ENCODE peak calls at places on chromosomes 1 and 21, in seven cellular contexts. One of them, this sample, is unnamed.
A peak's percentile ranks its signal among the peaks of the same experiment; 100 is the strongest.

GRCh38 chr1:209775634-209776033 is 8.7 kb downstream of the C1orf74 start:
- DNase-seq in NCI-H345: no peak
- DNase-seq in nucleus accumbens: no peak
- DNase-seq in stimulated activated CD8-positive, alpha-beta memory T cell treated with anti-CD3 and anti-CD28 coated beads, Interleukin-4, amount 100 ng/mL, for 1 hour: no peak
- DNase-seq in psoas muscle: no peak
- DNase-seq in posterior cingulate gyrus: no peak
- DNase-seq in posterior vena cava: no peak
- DNase-seq in this sample: no peak

GRCh38 chr1:53367503-53368313 is 39.8 kb upstream of the LRP8 start:
- DNase-seq in psoas muscle: no peak
- DNase-seq in NCI-H345: no peak
- DNase-seq in posterior cingulate gyrus: no peak
- DNase-seq in stimulated activated CD8-positive, alpha-beta memory T cell treated with anti-CD3 and anti-CD28 coated beads, Interleukin-4, amount 100 ng/mL, for 1 hour: no peak
- DNase-seq in nucleus accumbens: no peak
- DNase-seq in posterior vena cava: peak; percentile 75
- DNase-seq in this sample: no peak

GRCh38 chr1:64295566-64295965 is 92.1 kb downstream of the UBE2U start:
- DNase-seq in NCI-H345: no peak
- DNase-seq in nucleus accumbens: no peak
- DNase-seq in posterior vena cava: no peak
- DNase-seq in stimulated activated CD8-positive, alpha-beta memory T cell treated with anti-CD3 and anti-CD28 coated beads, Interleukin-4, amount 100 ng/mL, for 1 hour: no peak
- DNase-seq in psoas muscle: no peak
- DNase-seq in posterior cingulate gyrus: no peak
- DNase-seq in this sample: no peak

GRCh38 chr1:18703041-18703621 is 72.5 kb downstream of the PAX7 start:
- DNase-seq in posterior vena cava: no peak
- DNase-seq in nucleus accumbens: peak; percentile 5
- DNase-seq in posterior cingulate gyrus: no peak
- DNase-seq in NCI-H345: peak; percentile 8
- DNase-seq in psoas muscle: no peak
- DNase-seq in stimulated activated CD8-positive, alpha-beta memory T cell treated with anti-CD3 and anti-CD28 coated beads, Interleukin-4, amount 100 ng/mL, for 1 hour: no peak
- DNase-seq in this sample: no peak

GRCh38 chr21:43805275-43805800 is 16.0 kb downstream of the RRP1 start:
- DNase-seq in posterior vena cava: no peak
- DNase-seq in nucleus accumbens: no peak
- DNase-seq in posterior cingulate gyrus: no peak
- DNase-seq in NCI-H345: no peak
- DNase-seq in stimulated activated CD8-positive, alpha-beta memory T cell treated with anti-CD3 and anti-CD28 coated beads, Interleukin-4, amount 100 ng/mL, for 1 hour: no peak
- DNase-seq in psoas muscle: no peak
- DNase-seq in this sample: no peak

GRCh38 chr21:46425566-46425965 is 33.1 kb upstream of the DIP2A start:
- DNase-seq in posterior vena cava: no peak
- DNase-seq in NCI-H345: no peak
- DNase-seq in stimulated activated CD8-positive, alpha-beta memory T cell treated with anti-CD3 and anti-CD28 coated beads, Interleukin-4, amount 100 ng/mL, for 1 hour: peak; percentile 39
- DNase-seq in posterior cingulate gyrus: no peak
- DNase-seq in psoas muscle: peak; percentile 58
- DNase-seq in nucleus accumbens: no peak
- DNase-seq in this sample: no peak

GRCh38 chr1:203325004-203325417 is 19.7 kb downstream of the BTG2 start:
- DNase-seq in nucleus accumbens: no peak
- DNase-seq in posterior vena cava: no peak
- DNase-seq in psoas muscle: no peak
- DNase-seq in NCI-H345: peak; percentile 89
- DNase-seq in posterior cingulate gyrus: no peak
- DNase-seq in stimulated activated CD8-positive, alpha-beta memory T cell treated with anti-CD3 and anti-CD28 coated beads, Interleukin-4, amount 100 ng/mL, for 1 hour: no peak
- DNase-seq in this sample: no peak

GRCh38 chr1:147185442-147185841 is 13.2 kb upstream of the PRKAB2 start:
- DNase-seq in nucleus accumbens: no peak
- DNase-seq in posterior cingulate gyrus: no peak
- DNase-seq in stimulated activated CD8-positive, alpha-beta memory T cell treated with anti-CD3 and anti-CD28 coated beads, Interleukin-4, amount 100 ng/mL, for 1 hour: no peak
- DNase-seq in psoas muscle: no peak
- DNase-seq in posterior vena cava: no peak
- DNase-seq in NCI-H345: no peak
- DNase-seq in this sample: no peak

GRCh38 chr21:42148584-42148983 is 70.4 kb upstream of the ABCG1 start:
- DNase-seq in NCI-H345: no peak
- DNase-seq in stimulated activated CD8-positive, alpha-beta memory T cell treated with anti-CD3 and anti-CD28 coated beads, Interleukin-4, amount 100 ng/mL, for 1 hour: no peak
- DNase-seq in nucleus accumbens: no peak
- DNase-seq in psoas muscle: no peak
- DNase-seq in posterior cingulate gyrus: no peak
- DNase-seq in posterior vena cava: peak; percentile 3
- DNase-seq in this sample: peak; percentile 4

GRCh38 chr21:38813143-38813542 is 7.4 kb downstream of the ETS2 start:
- DNase-seq in posterior cingulate gyrus: no peak
- DNase-seq in stimulated activated CD8-positive, alpha-beta memory T cell treated with anti-CD3 and anti-CD28 coated beads, Interleukin-4, amount 100 ng/mL, for 1 hour: no peak
- DNase-seq in posterior vena cava: no peak
- DNase-seq in NCI-H345: no peak
- DNase-seq in psoas muscle: no peak
- DNase-seq in nucleus accumbens: no peak
- DNase-seq in this sample: no peak

GRCh38 chr1:93172778-93173177 is 7.4 kb downstream of the TMED5 start:
- DNase-seq in NCI-H345: no peak
- DNase-seq in nucleus accumbens: no peak
- DNase-seq in posterior cingulate gyrus: no peak
- DNase-seq in posterior vena cava: no peak
- DNase-seq in stimulated activated CD8-positive, alpha-beta memory T cell treated with anti-CD3 and anti-CD28 coated beads, Interleukin-4, amount 100 ng/mL, for 1 hour: no peak
- DNase-seq in psoas muscle: no peak
- DNase-seq in this sample: no peak

GRCh38 chr1:27569088-27569459 is 34.9 kb downstream of the AHDC1 start:
- DNase-seq in NCI-H345: no peak
- DNase-seq in psoas muscle: no peak
- DNase-seq in nucleus accumbens: no peak
- DNase-seq in posterior cingulate gyrus: no peak
- DNase-seq in posterior vena cava: no peak
- DNase-seq in stimulated activated CD8-positive, alpha-beta memory T cell treated with anti-CD3 and anti-CD28 coated beads, Interleukin-4, amount 100 ng/mL, for 1 hour: no peak
- DNase-seq in this sample: peak; percentile 78

GRCh38 chr1:241702436-241702835 is 50.4 kb downstream of the WDR64 start:
- DNase-seq in psoas muscle: no peak
- DNase-seq in posterior cingulate gyrus: no peak
- DNase-seq in NCI-H345: no peak
- DNase-seq in nucleus accumbens: no peak
- DNase-seq in posterior vena cava: no peak
- DNase-seq in stimulated activated CD8-positive, alpha-beta memory T cell treated with anti-CD3 and anti-CD28 coated beads, Interleukin-4, amount 100 ng/mL, for 1 hour: no peak
- DNase-seq in this sample: no peak

GRCh38 chr1:227748496-227749182 is 13.4 kb downstream of the SNAP47 start:
- DNase-seq in posterior cingulate gyrus: no peak
- DNase-seq in psoas muscle: no peak
- DNase-seq in stimulated activated CD8-positive, alpha-beta memory T cell treated with anti-CD3 and anti-CD28 coated beads, Interleukin-4, amount 100 ng/mL, for 1 hour: no peak
- DNase-seq in nucleus accumbens: no peak
- DNase-seq in posterior vena cava: no peak
- DNase-seq in NCI-H345: no peak
- DNase-seq in this sample: peak; percentile 91

GRCh38 chr1:244092293-244093264 is 41.5 kb downstream of the ZBTB18 start:
- DNase-seq in NCI-H345: peak; percentile 52
- DNase-seq in nucleus accumbens: no peak
- DNase-seq in stimulated activated CD8-positive, alpha-beta memory T cell treated with anti-CD3 and anti-CD28 coated beads, Interleukin-4, amount 100 ng/mL, for 1 hour: no peak
- DNase-seq in psoas muscle: no peak
- DNase-seq in posterior cingulate gyrus: no peak
- DNase-seq in posterior vena cava: no peak
- DNase-seq in this sample: no peak

GRCh38 chr1:203045821-203046594 is 19.7 kb downstream of the PPFIA4 start:
- DNase-seq in psoas muscle: no peak
- DNase-seq in posterior vena cava: peak; percentile 66
- DNase-seq in posterior cingulate gyrus: peak; percentile 24
- DNase-seq in nucleus accumbens: peak; percentile 50
- DNase-seq in stimulated activated CD8-positive, alpha-beta memory T cell treated with anti-CD3 and anti-CD28 coated beads, Interleukin-4, amount 100 ng/mL, for 1 hour: no peak
- DNase-seq in NCI-H345: no peak
- DNase-seq in this sample: no peak

GRCh38 chr1:201013991-201014815 is 9.3 kb downstream of the KIF21B start:
- DNase-seq in nucleus accumbens: peak; percentile 84
- DNase-seq in psoas muscle: no peak
- DNase-seq in posterior cingulate gyrus: peak; percentile 67
- DNase-seq in stimulated activated CD8-positive, alpha-beta memory T cell treated with anti-CD3 and anti-CD28 coated beads, Interleukin-4, amount 100 ng/mL, for 1 hour: no peak
- DNase-seq in posterior vena cava: peak; percentile 72
- DNase-seq in NCI-H345: no peak
- DNase-seq in this sample: no peak

GRCh38 chr1:200296091-200296661 is 113.7 kb downstream of the ZNF281 start:
- DNase-seq in NCI-H345: peak; percentile 69
- DNase-seq in posterior vena cava: no peak
- DNase-seq in psoas muscle: no peak
- DNase-seq in stimulated activated CD8-positive, alpha-beta memory T cell treated with anti-CD3 and anti-CD28 coated beads, Interleukin-4, amount 100 ng/mL, for 1 hour: no peak
- DNase-seq in posterior cingulate gyrus: no peak
- DNase-seq in nucleus accumbens: no peak
- DNase-seq in this sample: no peak

GRCh38 chr1:223474804-223475203 is 81.6 kb downstream of the CCDC185 start:
- DNase-seq in psoas muscle: no peak
- DNase-seq in nucleus accumbens: no peak
- DNase-seq in posterior cingulate gyrus: no peak
- DNase-seq in stimulated activated CD8-positive, alpha-beta memory T cell treated with anti-CD3 and anti-CD28 coated beads, Interleukin-4, amount 100 ng/mL, for 1 hour: no peak
- DNase-seq in NCI-H345: no peak
- DNase-seq in posterior vena cava: no peak
- DNase-seq in this sample: no peak

GRCh38 chr1:101190441-101190840 is 46.4 kb upstream of the S1PR1 start:
- DNase-seq in psoas muscle: no peak
- DNase-seq in nucleus accumbens: no peak
- DNase-seq in posterior cingulate gyrus: no peak
- DNase-seq in NCI-H345: no peak
- DNase-seq in stimulated activated CD8-positive, alpha-beta memory T cell treated with anti-CD3 and anti-CD28 coated beads, Interleukin-4, amount 100 ng/mL, for 1 hour: no peak
- DNase-seq in posterior vena cava: no peak
- DNase-seq in this sample: no peak

GRCh38 chr1:169892819-169893644 is 664 bp downstream of the SCYL3 start:
- DNase-seq in NCI-H345: no peak
- DNase-seq in stimulated activated CD8-positive, alpha-beta memory T cell treated with anti-CD3 and anti-CD28 coated beads, Interleukin-4, amount 100 ng/mL, for 1 hour: no peak
- DNase-seq in psoas muscle: no peak
- DNase-seq in posterior vena cava: peak; percentile 81
- DNase-seq in posterior cingulate gyrus: no peak
- DNase-seq in nucleus accumbens: no peak
- DNase-seq in this sample: peak; percentile 78

GRCh38 chr1:88228153-88228552 is 455.9 kb upstream of the PKN2 start:
- DNase-seq in stimulated activated CD8-positive, alpha-beta memory T cell treated with anti-CD3 and anti-CD28 coated beads, Interleukin-4, amount 100 ng/mL, for 1 hour: no peak
- DNase-seq in psoas muscle: no peak
- DNase-seq in nucleus accumbens: no peak
- DNase-seq in posterior cingulate gyrus: no peak
- DNase-seq in posterior vena cava: no peak
- DNase-seq in NCI-H345: no peak
- DNase-seq in this sample: no peak

GRCh38 chr1:19416919-19417441 is 68.4 kb downstream of the CAPZB start:
- DNase-seq in NCI-H345: no peak
- DNase-seq in psoas muscle: no peak
- DNase-seq in posterior cingulate gyrus: no peak
- DNase-seq in stimulated activated CD8-positive, alpha-beta memory T cell treated with anti-CD3 and anti-CD28 coated beads, Interleukin-4, amount 100 ng/mL, for 1 hour: no peak
- DNase-seq in posterior vena cava: no peak
- DNase-seq in nucleus accumbens: no peak
- DNase-seq in this sample: no peak

GRCh38 chr21:37626320-37626719 is 259.7 kb downstream of the DYRK1A start:
- DNase-seq in posterior vena cava: no peak
- DNase-seq in posterior cingulate gyrus: no peak
- DNase-seq in nucleus accumbens: no peak
- DNase-seq in stimulated activated CD8-positive, alpha-beta memory T cell treated with anti-CD3 and anti-CD28 coated beads, Interleukin-4, amount 100 ng/mL, for 1 hour: no peak
- DNase-seq in NCI-H345: no peak
- DNase-seq in psoas muscle: no peak
- DNase-seq in this sample: no peak

GRCh38 chr1:196148367-196148970 is 459.8 kb downstream of the KCNT2 start:
- DNase-seq in posterior vena cava: no peak
- DNase-seq in nucleus accumbens: no peak
- DNase-seq in NCI-H345: peak; percentile 46
- DNase-seq in posterior cingulate gyrus: no peak
- DNase-seq in stimulated activated CD8-positive, alpha-beta memory T cell treated with anti-CD3 and anti-CD28 coated beads, Interleukin-4, amount 100 ng/mL, for 1 hour: no peak
- DNase-seq in psoas muscle: no peak
- DNase-seq in this sample: no peak

GRCh38 chr1:30697571-30697970 is 25.8 kb downstream of the MATN1 start:
- DNase-seq in NCI-H345: no peak
- DNase-seq in nucleus accumbens: no peak
- DNase-seq in posterior cingulate gyrus: no peak
- DNase-seq in psoas muscle: peak; percentile 49
- DNase-seq in posterior vena cava: peak; percentile 74
- DNase-seq in stimulated activated CD8-positive, alpha-beta memory T cell treated with anti-CD3 and anti-CD28 coated beads, Interleukin-4, amount 100 ng/mL, for 1 hour: no peak
- DNase-seq in this sample: peak; percentile 68

GRCh38 chr1:237713886-237714285 is 176.8 kb downstream of the ZP4 start:
- DNase-seq in stimulated activated CD8-positive, alpha-beta memory T cell treated with anti-CD3 and anti-CD28 coated beads, Interleukin-4, amount 100 ng/mL, for 1 hour: no peak
- DNase-seq in NCI-H345: no peak
- DNase-seq in posterior cingulate gyrus: no peak
- DNase-seq in psoas muscle: no peak
- DNase-seq in nucleus accumbens: no peak
- DNase-seq in posterior vena cava: no peak
- DNase-seq in this sample: no peak

GRCh38 chr1:226497991-226498689 is 50.4 kb upstream of the STUM start:
- DNase-seq in stimulated activated CD8-positive, alpha-beta memory T cell treated with anti-CD3 and anti-CD28 coated beads, Interleukin-4, amount 100 ng/mL, for 1 hour: no peak
- DNase-seq in posterior vena cava: no peak
- DNase-seq in nucleus accumbens: peak; percentile 82
- DNase-seq in NCI-H345: no peak
- DNase-seq in posterior cingulate gyrus: peak; percentile 17
- DNase-seq in psoas muscle: no peak
- DNase-seq in this sample: no peak